ENCODE peak calls at places on chromosomes 13 and 19, in seven cellular contexts. I, G, D, E, S, Z and C are unnamed samples. For H3K4me1, the result is how much of the 10 kb centered on the place peaks cover.

GRCh38 chr13:53004605-53005004 is 24.0 kb upstream of the OLFM4 start:
- DNase-seq in I (no peak), G (no peak), D (no peak), E (no peak), S (no peak), Z (no peak), C (no peak)

GRCh38 chr19:3722443-3723109 is 14.4 kb downstream of the TJP3 start:
- DNase-seq in I (peak), G (no peak), D (no peak), E (no peak), S (peak), Z (no peak), C (peak)

GRCh38 chr13:40148103-40148502 is 492.6 kb downstream of the COG6 start:
- DNase-seq in I (no peak), G (no peak), D (no peak), E (no peak), S (no peak), Z (no peak), C (no peak)

GRCh38 chr19:6737873-6738725 is 719 bp upstream of the GPR108 start:
- DNase-seq in I (peak), G (peak), D (peak), E (no peak), S (peak), Z (peak), C (no peak)

GRCh38 chr19:510606-511100 is 3.4 kb downstream of the TPGS1 start:
- DNase-seq in I (peak), G (peak), D (peak), E (peak), S (peak), Z (no peak), C (peak)

GRCh38 chr13:76331948-76332712 is 554.1 kb downstream of the KCTD12 start:
- DNase-seq in I (no peak), G (no peak), D (no peak), E (no peak), S (no peak), Z (no peak), C (no peak)

GRCh38 chr19:9945319-9945966 is 9.1 kb upstream of the OLFM2 start:
- DNase-seq in I (no peak), G (no peak), D (peak), E (no peak), S (peak), Z (peak), C (no peak)

GRCh38 chr19:56637976-56638555 is 4.9 kb upstream of the SMIM17 start:
- DNase-seq in I (peak), G (peak), D (no peak), E (no peak), S (peak), Z (no peak), C (peak)

GRCh38 chr13:113785051-113786010 is 26.3 kb downstream of the TMEM255B start:
- DNase-seq in I (no peak), G (no peak), D (peak), E (no peak), S (no peak), Z (no peak), C (no peak)

GRCh38 chr13:48782429-48782840 is 128.7 kb downstream of the CYSLTR2 start:
- DNase-seq in I (no peak), G (no peak), D (no peak), E (no peak), S (no peak), Z (no peak), C (no peak)

GRCh38 chr19:18846862-18847515 is 15.2 kb downstream of the UPF1 start:
- DNase-seq in I (peak), G (peak), D (peak), E (no peak), S (peak), Z (peak), C (peak)

GRCh38 chr19:16193466-16193865 is 4.2 kb upstream of the AP1M1 start:
- DNase-seq in I (no peak), G (no peak), D (no peak), E (no peak), S (no peak), Z (no peak), C (peak)

GRCh38 chr13:90430127-90430526 is 917.4 kb upstream of the MIR17HG start:
- DNase-seq in I (no peak), G (no peak), D (no peak), E (no peak), S (no peak), Z (no peak), C (no peak)

GRCh38 chr19:58569943-58570670 is 3.0 kb downstream of the MZF1 start:
- DNase-seq in I (no peak), G (no peak), D (no peak), E (no peak), S (no peak), Z (peak), C (peak)

GRCh38 chr19:13017306-13018036 is 22.2 kb downstream of the NFIX start:
- DNase-seq in I (no peak), G (no peak), D (no peak), E (no peak), S (no peak), Z (no peak), C (no peak)

GRCh38 chr19:17490411-17490810 is 20.1 kb downstream of the SLC27A1 start:
- DNase-seq in I (no peak), G (no peak), D (no peak), E (no peak), S (no peak), Z (no peak), C (no peak)

GRCh38 chr19:6458695-6459355 is 767 bp downstream of the SLC25A23 start:
- DNase-seq in I (no peak), G (no peak), D (no peak), E (no peak), S (no peak), Z (no peak), C (peak)

GRCh38 chr13:21413013-21413412 is 46.1 kb downstream of the ZDHHC20 start:
- DNase-seq in I (no peak), G (no peak), D (no peak), E (no peak), S (no peak), Z (no peak), C (no peak)

GRCh38 chr13:98513837-98514236 is 63.1 kb downstream of the STK24 start:
- DNase-seq in I (no peak), G (no peak), D (no peak), E (no peak), S (no peak), Z (no peak), C (no peak)

GRCh38 chr19:38055655-38056521 is 148.9 kb downstream of the SIPA1L3 start:
- DNase-seq in I (no peak), G (no peak), D (no peak), E (no peak), S (no peak), Z (no peak), C (no peak)

GRCh38 chr19:12939292-12939606 is 840 bp downstream of the CALR start:
- DNase-seq in I (no peak), G (no peak), D (no peak), E (no peak), S (no peak), Z (no peak), C (peak)

GRCh38 chr19:57583104-57583520 is 833 bp upstream of the ZIK1 start:
- DNase-seq in I (no peak), G (no peak), D (no peak), E (no peak), S (no peak), Z (no peak), C (no peak)

GRCh38 chr19:48102870-48103751 is 7.5 kb downstream of the PLA2G4C start:
- DNase-seq in I (peak), G (peak), D (peak), E (no peak), S (no peak), Z (no peak), C (no peak)

GRCh38 chr19:56076413-56076998 is 44.6 kb downstream of the ZNF787 start:
- DNase-seq in I (peak), G (peak), D (no peak), E (no peak), S (peak), Z (no peak), C (peak)

GRCh38 chr13:63381078-63381859 is 1965.6 kb upstream of the PCDH20 start:
- DNase-seq in I (no peak), G (no peak), D (no peak), E (no peak), S (no peak), Z (no peak), C (no peak)

GRCh38 chr19:6680141-6680540 is 10.2 kb upstream of the TNFSF14 start:
- DNase-seq in I (no peak), G (no peak), D (no peak), E (no peak), S (no peak), Z (no peak), C (no peak)

GRCh38 chr19:46759817-46760333 is 13.6 kb upstream of the STRN4 start:
- DNase-seq in I (no peak), G (no peak), D (no peak), E (no peak), S (no peak), Z (no peak), C (no peak)

GRCh38 chr13:30963794-30964193 is 31.3 kb downstream of the TEX26 start:
- DNase-seq in I (peak), G (no peak), D (no peak), E (no peak), S (peak), Z (no peak), C (no peak)

GRCh38 chr13:67135356-67135755 is 94.8 kb downstream of the PCDH9 start:
- DNase-seq in I (no peak), G (no peak), D (no peak), E (no peak), S (no peak), Z (no peak), C (no peak)

GRCh38 chr19:9165256-9165655 is 13.5 kb upstream of the OR7D2 start:
- DNase-seq in I (no peak), G (no peak), D (no peak), E (no peak), S (no peak), Z (no peak), C (no peak)

GRCh38 chr13:112124100-112124499 is 57.2 kb downstream of the SOX1 start:
- DNase-seq in I (no peak), G (no peak), D (no peak), E (no peak), S (no peak), Z (no peak), C (no peak)

GRCh38 chr13:90258129-90258528 is 1089.4 kb upstream of the MIR17HG start:
- DNase-seq in I (no peak), G (no peak), D (no peak), E (no peak), S (no peak), Z (no peak), C (no peak)

GRCh38 chr19:57056972-57057371 is 62.8 kb upstream of the USP29 start:
- DNase-seq in I (no peak), G (no peak), D (no peak), E (no peak), S (no peak), Z (no peak), C (no peak)

GRCh38 chr19:6424190-6424938 is at the start of gene KHSRP:
- DNase-seq in I (peak), G (no peak), D (no peak), E (no peak), S (no peak), Z (no peak), C (no peak)

GRCh38 chr19:32018014-32018413 is 327.4 kb upstream of the ZNF507 start:
- DNase-seq in I (no peak), G (no peak), D (peak), E (no peak), S (no peak), Z (no peak), C (no peak)

GRCh38 chr19:33174186-33174585 is 19.9 kb upstream of the LRP3 start:
- DNase-seq in I (no peak), G (no peak), D (no peak), E (no peak), S (no peak), Z (no peak), C (no peak)

GRCh38 chr19:33175886-33176669 is 18.1 kb upstream of the LRP3 start:
- DNase-seq in I (peak), G (no peak), D (no peak), E (peak), S (no peak), Z (no peak), C (peak)

GRCh38 chr19:33176670-33177416 is 17.3 kb upstream of the LRP3 start:
- DNase-seq in I (peak), G (peak), D (peak), E (peak), S (peak), Z (peak), C (peak)

GRCh38 chr19:33177417-33177976 is 16.6 kb upstream of the LRP3 start:
- DNase-seq in I (peak), G (no peak), D (no peak), E (peak), S (no peak), Z (no peak), C (peak)

DNA sequence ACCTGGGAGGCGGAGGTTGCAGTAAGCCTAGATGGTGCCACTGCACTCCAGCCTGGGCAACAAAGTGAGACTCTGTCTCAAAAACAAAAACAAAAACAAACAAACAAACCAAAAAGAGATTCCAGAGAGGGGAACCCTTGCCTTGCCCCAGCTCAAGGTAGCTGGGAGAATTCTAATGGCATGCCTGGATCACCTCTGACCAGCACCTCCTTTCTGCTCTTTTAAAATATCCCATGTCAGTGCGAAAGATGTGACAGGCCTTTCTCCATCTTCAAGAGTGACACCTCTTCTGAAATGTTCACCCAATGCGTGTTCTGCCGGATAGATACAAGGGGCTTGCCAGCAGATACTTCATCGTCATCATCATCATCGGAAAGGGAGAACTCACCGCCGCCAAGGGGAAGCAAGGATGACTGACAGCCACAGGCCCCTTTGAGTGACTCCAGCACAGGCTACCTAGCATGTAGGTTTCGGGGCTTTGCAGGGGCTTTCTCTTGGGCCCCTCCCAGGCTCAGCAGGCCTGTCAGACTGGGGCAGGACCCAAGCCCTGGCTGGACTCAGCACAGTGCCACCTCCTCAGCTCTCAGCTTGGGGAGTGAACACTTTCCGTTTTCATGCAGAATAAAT is 18.9 kb upstream of the LRP3 start:
- DNase-seq in I (no peak), G (no peak), D (no peak), E (no peak), S (no peak), Z (no peak), C (no peak)
- H3K4me1 ChIP-seq in I (under half), G (under half), D (under half), E (under half), S (under half), Z (under half), C (under half)

DNA sequence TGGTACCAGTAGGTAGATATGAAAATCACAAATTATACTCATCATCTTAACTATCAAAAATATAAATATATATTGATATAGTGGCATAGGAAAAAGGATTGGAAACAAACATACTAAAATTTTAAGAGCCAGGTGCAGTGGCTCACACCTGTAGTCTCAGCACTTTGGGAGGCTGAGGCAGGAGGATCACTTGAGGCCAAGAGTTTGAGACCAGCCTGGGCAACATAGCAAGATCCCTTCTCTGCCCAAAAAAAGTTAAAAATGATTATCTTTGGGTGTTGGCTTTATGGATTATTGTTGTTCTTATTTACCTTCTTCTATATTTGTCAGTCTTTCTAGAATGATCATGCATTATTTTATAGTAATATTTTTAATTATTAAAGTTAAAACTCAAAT is 53.4 kb downstream of the FLT1 start:
- DNase-seq in I (no peak), G (no peak), D (no peak), E (no peak), S (no peak), Z (no peak), C (no peak)
- H3K4me3 ChIP-seq in I (no peak), G (no peak), D (no peak), E (no peak), S (no peak), Z (no peak), C (no peak)

DNA sequence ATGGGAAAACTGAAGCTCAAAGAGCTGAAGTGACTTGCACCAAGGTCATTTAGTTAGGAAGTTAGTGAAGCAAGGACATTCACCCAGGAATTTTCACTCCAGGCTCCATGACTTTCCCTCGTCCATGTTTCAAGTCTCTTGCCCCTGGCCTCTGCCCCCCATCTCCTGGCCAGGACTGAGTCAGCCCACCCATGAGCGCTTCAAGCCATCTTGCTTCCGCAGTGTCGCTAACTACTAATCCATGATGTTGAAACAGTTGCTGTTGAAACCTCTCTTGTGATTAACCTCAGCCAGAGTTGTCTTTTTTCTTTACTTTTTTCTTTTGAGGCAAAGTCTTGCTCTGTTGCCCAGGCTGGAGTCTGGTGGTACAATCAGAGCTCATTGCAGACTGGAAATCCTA is 29.7 kb upstream of the C1QTNF9 start:
- DNase-seq in I (no peak), G (no peak), D (no peak), E (no peak), S (no peak), Z (no peak), C (no peak)
- H3K4me1 ChIP-seq in I (under half), G (under half), D (under half), E (under half), S (under half), Z (under half), C (under half)

DNA sequence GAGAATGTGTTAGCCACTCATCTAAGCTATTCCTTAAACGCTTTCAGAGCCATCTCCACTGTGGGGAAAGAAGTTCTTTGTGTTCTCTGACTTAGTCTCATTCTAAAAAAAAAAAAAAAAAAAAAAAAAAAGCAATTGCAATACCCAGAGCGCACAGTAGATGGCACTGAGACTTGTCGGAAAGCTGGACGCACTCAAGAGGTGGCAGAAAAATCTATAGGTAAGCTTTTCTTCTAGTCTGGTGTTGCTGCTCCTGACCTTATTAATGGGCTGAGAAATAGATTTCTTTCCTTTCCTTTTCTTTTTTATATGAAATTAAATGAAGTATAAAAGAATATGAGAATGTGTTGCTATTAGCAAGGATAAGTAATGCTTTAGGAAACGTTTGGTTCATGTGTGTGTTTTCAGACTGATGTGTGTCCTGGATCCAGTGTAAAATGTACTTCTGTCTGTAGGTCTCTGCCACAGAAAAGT is 4.7 kb upstream of the GJB2 start:
- DNase-seq in I (peak), G (peak), D (peak), E (no peak), S (no peak), Z (no peak), C (peak)
- H3K4me3 ChIP-seq in I (no peak), G (no peak), D (no peak), E (no peak), S (no peak), Z (no peak), C (no peak)

GRCh38 chr13:45327253-45327954 is 13.6 kb downstream of the TPT1 start:
- DNase-seq in I (no peak), G (no peak), D (no peak), E (no peak), S (no peak), Z (no peak), C (no peak)
- H3K4me1 ChIP-seq in I (under half), G (under half), D (under half), E (under half), S (under half), Z (under half), C (under half)

DNA sequence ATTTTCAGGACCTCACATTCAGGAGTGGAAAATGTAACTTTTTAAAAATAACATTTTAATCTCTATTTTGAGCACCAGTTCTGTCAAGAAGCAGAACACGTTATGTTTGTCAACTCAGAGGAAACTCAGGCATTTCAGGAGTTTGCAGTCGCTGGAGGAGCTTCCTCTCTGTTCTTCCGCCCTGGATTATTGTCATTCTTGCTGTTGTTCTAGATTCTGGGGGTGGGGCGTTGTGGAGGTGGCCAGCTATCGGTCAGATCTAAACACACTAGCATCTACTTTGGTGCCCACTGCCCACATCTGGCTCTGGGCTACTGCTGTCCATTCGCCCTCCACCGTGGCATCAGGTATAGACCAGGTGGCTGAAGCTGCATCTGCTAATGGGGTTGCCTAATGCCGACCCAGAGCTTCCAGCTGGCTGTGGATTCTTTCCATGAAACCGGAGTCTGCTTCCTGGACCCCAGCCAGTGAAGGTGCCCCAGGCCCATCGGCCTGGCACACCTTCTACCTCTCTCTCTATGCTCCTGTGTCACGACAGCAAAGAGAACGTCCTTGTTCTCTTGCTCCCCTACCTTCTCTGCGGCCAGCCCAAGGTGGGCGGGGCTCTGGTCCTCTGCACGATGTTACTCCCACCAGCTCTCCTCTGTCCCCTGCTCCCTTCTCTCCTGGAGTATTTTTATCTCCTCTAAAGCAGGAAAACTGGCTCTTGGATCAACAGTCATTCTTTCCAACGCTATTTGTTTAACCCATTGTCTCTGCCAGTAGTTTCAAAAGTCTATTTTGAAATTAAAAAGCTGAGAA is 36.6 kb upstream of the DGKH start:
- DNase-seq in I (no peak), G (no peak), D (no peak), E (no peak), S (no peak), Z (no peak), C (no peak)
- H3K4me3 ChIP-seq in I (no peak), G (no peak), D (no peak), E (peak), S (no peak), Z (peak), C (no peak)